ENCODE peak calls at places on chromosomes 16 and 17, in six cellular contexts. T is KG1; C is cerebellum; G is lower leg skin; B is heart right ventricle; D is activated naive CD8-positive, alpha-beta T cell treated with anti-CD3 and anti-CD28 coated beads, Interleukin-2, amount 50 U/mL, for 16 hours. Q is an unnamed sample.

GRCh38 chr16:23434380-23434779 is 18.6 kb downstream of the COG7 start:
- DNase-seq in T (peak), C (peak), G (no peak), B (peak), D (no peak), Q (peak)

GRCh38 chr16:15538484-15538883 is 104.1 kb downstream of the BMERB1 start:
- DNase-seq in T (no peak), C (peak), G (no peak), B (no peak), D (no peak), Q (no peak)

GRCh38 chr17:40686192-40686591 is 17.4 kb downstream of the KRT24 start:
- DNase-seq in T (no peak), C (peak), G (no peak), B (no peak), D (no peak), Q (no peak)

GRCh38 chr17:78365561-78366108 is 5.8 kb upstream of the SOCS3 start:
- DNase-seq in T (no peak), C (no peak), G (no peak), B (no peak), D (no peak), Q (no peak)

GRCh38 chr16:67415872-67416793 is at the start of gene ZDHHC1:
- DNase-seq in T (peak), C (peak), G (no peak), B (peak), D (no peak), Q (peak)

GRCh38 chr16:8377864-8378263 is 212.4 kb downstream of the TMEM114 start:
- DNase-seq in T (no peak), C (no peak), G (no peak), B (no peak), D (no peak), Q (no peak)

GRCh38 chr17:64002658-64003525 is 4.7 kb downstream of the PRR29 start:
- DNase-seq in T (no peak), C (no peak), G (no peak), B (no peak), D (no peak), Q (no peak)

GRCh38 chr16:10333321-10334032 is 52.4 kb upstream of the ATF7IP2 start:
- DNase-seq in T (no peak), C (no peak), G (no peak), B (no peak), D (no peak), Q (peak)

GRCh38 chr16:71407731-71408130 is 34.1 kb downstream of the TLE7 start:
- DNase-seq in T (no peak), C (no peak), G (no peak), B (no peak), D (no peak), Q (no peak)

GRCh38 chr17:26765860-26766709 is 527.8 kb upstream of the WSB1 start:
- DNase-seq in T (no peak), C (no peak), G (no peak), B (no peak), D (no peak), Q (no peak)

GRCh38 chr17:58049533-58049932 is 33.7 kb upstream of the DYNLL2 start:
- DNase-seq in T (no peak), C (no peak), G (no peak), B (no peak), D (no peak), Q (no peak)

GRCh38 chr16:10122546-10122945 is 59.7 kb downstream of the GRIN2A start:
- DNase-seq in T (no peak), C (no peak), G (no peak), B (no peak), D (no peak), Q (no peak)

GRCh38 chr17:78920528-78920927 is 4.7 kb downstream of the TIMP2 start:
- DNase-seq in T (no peak), C (no peak), G (no peak), B (no peak), D (no peak), Q (no peak)

GRCh38 chr16:17426451-17426850 is 44.3 kb downstream of the XYLT1 start:
- DNase-seq in T (no peak), C (no peak), G (no peak), B (no peak), D (no peak), Q (no peak)

GRCh38 chr16:10465821-10466220 is 80.0 kb downstream of the ATF7IP2 start:
- DNase-seq in T (no peak), C (no peak), G (no peak), B (no peak), D (no peak), Q (no peak)

GRCh38 chr16:16073884-16074781 is 124.7 kb downstream of the ABCC1 start:
- DNase-seq in T (peak), C (no peak), G (no peak), B (no peak), D (no peak), Q (no peak)

GRCh38 chr16:19382084-19382801 is 35.4 kb upstream of the TMC5 start:
- DNase-seq in T (no peak), C (no peak), G (no peak), B (no peak), D (no peak), Q (no peak)

GRCh38 chr16:47787695-47788094 is 326.6 kb downstream of the PHKB start:
- DNase-seq in T (no peak), C (no peak), G (no peak), B (no peak), D (no peak), Q (no peak)

GRCh38 chr16:81937305-81938038 is 73.8 kb downstream of the SDR42E1 start:
- DNase-seq in T (no peak), C (no peak), G (no peak), B (no peak), D (no peak), Q (no peak)

GRCh38 chr17:76562734-76563148 is 22.9 kb downstream of the PRCD start:
- DNase-seq in T (no peak), C (no peak), G (no peak), B (no peak), D (no peak), Q (no peak)

GRCh38 chr17:4032738-4033137 is 68.5 kb upstream of the ATP2A3 start:
- DNase-seq in T (no peak), C (no peak), G (no peak), B (no peak), D (no peak), Q (peak)

GRCh38 chr17:12730931-12731521 is 58.3 kb upstream of the ARHGAP44 start:
- DNase-seq in T (no peak), C (peak), G (peak), B (peak), D (no peak), Q (no peak)

GRCh38 chr17:880871-881269 is 98.7 kb downstream of the NXN start:
- DNase-seq in T (no peak), C (no peak), G (no peak), B (no peak), D (no peak), Q (no peak)

GRCh38 chr17:79575229-79575628 is 35.6 kb downstream of the RBFOX3 start:
- DNase-seq in T (no peak), C (no peak), G (no peak), B (no peak), D (no peak), Q (no peak)

GRCh38 chr17:2865228-2865627 is 69.0 kb downstream of the RAP1GAP2 start:
- DNase-seq in T (no peak), C (no peak), G (no peak), B (no peak), D (no peak), Q (no peak)

GRCh38 chr16:50830698-50831097 is 88.8 kb downstream of the CYLD start:
- DNase-seq in T (no peak), C (no peak), G (no peak), B (no peak), D (no peak), Q (no peak)

GRCh38 chr17:32258383-32259121 is 7.1 kb upstream of the RHBDL3 start:
- DNase-seq in T (no peak), C (no peak), G (no peak), B (no peak), D (no peak), Q (no peak)

GRCh38 chr16:14097182-14097951 is 26.2 kb downstream of the MRTFB start:
- DNase-seq in T (no peak), C (no peak), G (peak), B (no peak), D (no peak), Q (no peak)

GRCh38 chr17:63516910-63517824 is 6.0 kb upstream of the KCNH6 start:
- DNase-seq in T (no peak), C (no peak), G (no peak), B (no peak), D (no peak), Q (peak)

GRCh38 chr17:77096570-77097214 is 44.1 kb upstream of the SEC14L1 start:
- DNase-seq in T (no peak), C (peak), G (no peak), B (no peak), D (no peak), Q (no peak)

GRCh38 chr17:27076814-27077213 is 217.1 kb upstream of the WSB1 start:
- DNase-seq in T (no peak), C (no peak), G (no peak), B (no peak), D (no peak), Q (no peak)

GRCh38 chr16:21150375-21151001 is at the start of gene DNAH3:
- DNase-seq in T (no peak), C (no peak), G (no peak), B (no peak), D (no peak), Q (no peak)

GRCh38 chr17:58006563-58006923 is 503 bp downstream of the SRSF1 start:
- DNase-seq in T (peak), C (peak), G (peak), B (peak), D (peak), Q (peak)

GRCh38 chr17:82107341-82107860 is 9.4 kb upstream of the FASN start:
- DNase-seq in T (no peak), C (no peak), G (no peak), B (no peak), D (no peak), Q (peak)

GRCh38 chr16:4767872-4768548 is 1.0 kb upstream of the ZNF500 start:
- DNase-seq in T (no peak), C (no peak), G (peak), B (no peak), D (no peak), Q (peak)